ENCODE peak calls at places on chromosomes 13 and 19, in ten cellular contexts. I, B, Q, E, F, C, M, K, N and O are unnamed samples.

GRCh38 chr19:31383553-31383952 is 34.3 kb upstream of the TSHZ3 start:
- DNase-seq in K (no peak), F (no peak), N (no peak), M (no peak), I (no peak), C (no peak), B (no peak), E (no peak), Q (no peak), O (no peak)

GRCh38 chr13:93249259-93249917 is 22.8 kb downstream of the GPC6 start:
- DNase-seq in N (no peak), F (no peak), K (no peak), C (no peak), I (no peak), M (no peak), Q (peak; percentile 69), B (no peak), E (peak; percentile 93), O (no peak)

GRCh38 chr19:47232422-47233211 is 1.6 kb upstream of the BBC3 start:
- DNase-seq in C (no peak), N (no peak), I (no peak), M (no peak), K (no peak), B (peak; percentile 21), Q (no peak), E (peak; percentile 79), F (peak; percentile 67), O (no peak)

GRCh38 chr13:40158218-40158617 is 502.8 kb downstream of the COG6 start:
- DNase-seq in N (no peak), B (no peak), Q (no peak), F (no peak), C (no peak), E (no peak), K (no peak), I (no peak), M (no peak), O (no peak)

GRCh38 chr13:38630780-38631179 is 56.1 kb upstream of the FREM2 start:
- DNase-seq in N (no peak), B (no peak), Q (no peak), F (no peak), E (peak; percentile 38), K (no peak), C (no peak), M (no peak), I (no peak), O (no peak)

GRCh38 chr19:13055213-13056051 is 47.2 kb downstream of the LYL1 start:
- DNase-seq in K (peak; percentile 89), Q (peak; percentile 79), N (no peak), E (peak; percentile 97), C (peak; percentile 73), I (no peak), M (peak; percentile 80), F (no peak), B (no peak), O (no peak)

GRCh38 chr19:16614941-16615340 is 13.1 kb downstream of the MED26 start:
- DNase-seq in F (no peak), C (no peak), K (no peak), N (no peak), M (no peak), Q (no peak), B (no peak), E (no peak), I (no peak), O (no peak)

GRCh38 chr19:3057275-3057714 is 5.0 kb downstream of the TLE5 start:
- DNase-seq in I (no peak), B (no peak), K (peak; percentile 83), F (no peak), M (peak; percentile 91), C (peak; percentile 85), Q (no peak), N (no peak), E (peak; percentile 74), O (no peak)

GRCh38 chr13:39266426-39266825 is 228.2 kb downstream of the NHLRC3 start:
- DNase-seq in I (no peak), B (no peak), E (peak; percentile 16), F (no peak), Q (no peak), M (no peak), N (no peak), C (no peak), K (no peak), O (no peak)

GRCh38 chr19:46660601-46661019 is 372 bp downstream of the DACT3 start:
- DNase-seq in K (no peak), Q (no peak), I (no peak), M (no peak), C (no peak), F (no peak), E (no peak), N (no peak), B (no peak), O (peak; percentile 24)

GRCh38 chr19:42272989-42273406 is 3.9 kb downstream of the CIC start:
- DNase-seq in M (no peak), C (peak; percentile 46), K (peak; percentile 59), N (no peak), B (no peak), E (no peak), F (no peak), I (no peak), Q (no peak), O (no peak)

GRCh38 chr13:26517931-26518330 is 39.6 kb upstream of the WASF3 start:
- DNase-seq in C (no peak), Q (no peak), K (no peak), F (no peak), B (no peak), M (no peak), E (no peak), I (no peak), N (no peak), O (no peak)

GRCh38 chr13:98944336-98944735 is 33.5 kb downstream of the DOCK9 start:
- DNase-seq in C (no peak), M (no peak), I (no peak), Q (no peak), F (no peak), N (no peak), B (no peak), E (no peak), K (no peak), O (no peak)

DNA sequence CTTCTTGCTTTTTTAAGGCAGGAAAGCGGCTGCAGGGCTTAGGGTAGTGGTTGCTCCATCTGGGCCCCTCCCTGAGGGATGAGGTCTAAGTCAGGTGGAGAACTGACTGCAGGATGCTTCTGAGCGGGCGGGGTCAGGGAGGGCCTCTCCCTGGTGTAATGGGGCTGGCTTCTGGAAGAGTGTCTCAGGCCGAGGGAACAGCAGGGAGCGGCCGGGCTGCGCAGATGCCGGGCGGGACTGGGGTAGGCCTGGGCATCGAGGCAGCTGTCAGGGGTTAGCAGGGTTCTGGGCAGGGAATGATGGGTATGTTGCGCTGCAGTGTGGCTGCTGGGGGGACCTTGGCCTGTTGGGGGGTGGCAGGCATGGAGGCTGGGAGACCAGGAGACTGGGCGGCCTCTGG is 2.7 kb downstream of the FAM174C start:
- DNase-seq in F (no peak), I (no peak), K (no peak), B (no peak), Q (no peak), M (no peak), N (no peak), E (no peak), C (no peak), O (no peak)
- TF ChIP-seq CTCF in F (no peak), I (no peak), K (no peak), B (no peak), Q (no peak), M (no peak), N (no peak), E (no peak), C (no peak), O (no peak)

DNA sequence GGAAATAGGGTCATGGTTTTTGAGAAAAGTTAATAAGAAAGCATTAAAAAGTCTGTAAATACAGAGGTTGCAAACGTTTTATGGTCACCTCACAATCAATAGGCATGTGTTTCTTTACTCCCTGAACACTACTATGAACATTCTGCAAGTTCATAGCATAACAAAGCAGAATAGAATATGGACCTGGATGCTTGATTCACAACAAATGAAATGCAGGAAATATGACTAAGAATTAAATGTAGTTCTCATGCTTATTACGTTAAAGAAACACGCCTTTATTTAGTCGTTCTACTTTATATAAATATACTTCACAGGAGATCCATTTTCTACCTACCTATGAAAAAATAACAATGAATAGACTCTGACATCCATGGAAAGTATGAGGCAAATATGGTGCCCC is 344.0 kb downstream of the KCTD12 start:
- DNase-seq in E (no peak), M (no peak), B (no peak), C (no peak), I (no peak), Q (no peak), K (no peak), N (no peak), F (no peak), O (no peak)
- TF ChIP-seq CTCF in E (no peak), M (no peak), B (no peak), C (no peak), I (no peak), Q (no peak), K (no peak), N (no peak), F (no peak), O (no peak)

GRCh38 chr13:43786766-43787517 is at the start of gene ENOX1:
- DNase-seq in N (peak; percentile 56), Q (peak; percentile 49), M (peak; percentile 78), E (peak; percentile 72), I (no peak), C (peak; percentile 46), B (peak; percentile 57), F (peak; percentile 78), K (peak; percentile 65), O (peak; percentile 19)
- TF ChIP-seq CTCF in N (peak; percentile 37), Q (peak; percentile 17), M (peak; percentile 49), E (peak; percentile 5), I (no peak), C (no peak), B (peak; percentile 24), F (no peak), K (no peak), O (no peak)

GRCh38 chr13:28983661-28984060 is 163.5 kb downstream of the MTUS2 start:
- DNase-seq in F (no peak), E (no peak), I (no peak), K (no peak), Q (no peak), M (no peak), N (no peak), B (no peak), C (no peak), O (no peak)

GRCh38 chr13:28981530-28981929 is 161.4 kb downstream of the MTUS2 start:
- DNase-seq in Q (no peak), K (no peak), C (no peak), E (no peak), M (peak; percentile 52), B (no peak), I (no peak), N (no peak), F (no peak), O (no peak)

GRCh38 chr13:28984326-28984725 is 164.2 kb downstream of the MTUS2 start:
- DNase-seq in I (no peak), C (no peak), B (no peak), Q (no peak), M (no peak), N (no peak), F (no peak), E (no peak), K (no peak), O (no peak)

DNA sequence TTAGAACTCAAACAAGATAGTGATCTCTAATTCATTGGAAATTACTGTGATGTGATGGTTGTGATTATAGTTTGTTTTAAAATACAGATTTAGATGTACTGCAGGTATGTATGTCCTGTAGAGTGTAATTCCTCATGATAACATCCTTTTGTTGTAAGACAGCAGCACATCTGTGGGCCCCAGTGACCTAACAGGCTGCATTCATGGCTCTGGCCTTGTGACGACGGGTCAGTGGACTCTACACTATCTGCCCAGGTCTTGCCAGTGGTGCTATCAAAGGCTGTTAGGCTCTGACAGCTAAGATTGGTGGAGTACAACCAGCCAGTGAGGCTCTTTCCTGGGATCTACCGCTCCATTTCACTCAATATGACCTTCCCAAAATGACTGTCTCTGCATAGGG is 158.4 kb downstream of the MTUS2 start:
- DNase-seq in I (no peak), E (no peak), B (no peak), Q (no peak), M (no peak), F (no peak), K (no peak), N (no peak), C (no peak), O (no peak)
- TF ChIP-seq CTCF in I (no peak), E (no peak), B (no peak), Q (no peak), M (no peak), F (no peak), K (no peak), N (no peak), C (no peak), O (no peak)